ENCODE peak calls at places on chromosomes 1 and 21, in four cellular contexts. U, V, C and W are unnamed samples.

GRCh38 chr1:170194451-170194850 is 48.7 kb downstream of the NTMT2 start:
- DNase-seq in U (no peak), V (no peak), C (no peak), W (no peak)

GRCh38 chr1:37840711-37841110 is 18.7 kb downstream of the MTF1 start:
- DNase-seq in U (no peak), V (peak; percentile 24), C (no peak), W (no peak)

GRCh38 chr1:181179279-181179979 is 90.9 kb downstream of the IER5 start:
- DNase-seq in U (no peak), V (no peak), C (no peak), W (no peak)

GRCh38 chr1:244201750-244202149 is 150.7 kb downstream of the ZBTB18 start:
- DNase-seq in U (no peak), V (no peak), C (no peak), W (no peak)

GRCh38 chr1:196557797-196558196 is 50.4 kb downstream of the KCNT2 start:
- DNase-seq in U (no peak), V (peak; percentile 69), C (no peak), W (no peak)

GRCh38 chr21:36236052-36236730 is 79.6 kb downstream of the DOP1B start:
- DNase-seq in U (no peak), V (no peak), C (no peak), W (no peak)

GRCh38 chr1:77831976-77832695 is 52.7 kb downstream of the MIGA1 start:
- DNase-seq in U (no peak), V (peak; percentile 76), C (no peak), W (no peak)

GRCh38 chr1:7113136-7113535 is 327.9 kb downstream of the CAMTA1 start:
- DNase-seq in U (no peak), V (no peak), C (no peak), W (no peak)

GRCh38 chr21:35504277-35504676 is 455.2 kb upstream of the RUNX1 start:
- DNase-seq in U (no peak), V (peak; percentile 52), C (no peak), W (no peak)

GRCh38 chr1:112887599-112888303 is 68.2 kb downstream of the SLC16A1 start:
- DNase-seq in U (no peak), V (peak; percentile 31), C (no peak), W (no peak)

GRCh38 chr1:54278941-54279422 is 79.0 kb downstream of the MRPL37 start:
- DNase-seq in U (no peak), V (peak; percentile 76), C (no peak), W (no peak)

GRCh38 chr1:103514920-103515503 is 10.5 kb upstream of the RNPC3 start:
- DNase-seq in U (no peak), V (peak; percentile 70), C (no peak), W (peak; percentile 49)

GRCh38 chr1:183590225-183591191 is at the start of gene NCF2:
- DNase-seq in U (no peak), V (no peak), C (no peak), W (no peak)

GRCh38 chr1:215146252-215146975 is 63.9 kb downstream of the KCNK2 start:
- DNase-seq in U (no peak), V (peak; percentile 56), C (no peak), W (peak; percentile 32)

GRCh38 chr1:1144122-1144842 is 28.4 kb upstream of the C1orf159 start:
- DNase-seq in U (peak; percentile 81), V (no peak), C (no peak), W (peak; percentile 2)

GRCh38 chr1:189662190-189662589 is 815.5 kb downstream of the BRINP3 start:
- DNase-seq in U (no peak), V (no peak), C (no peak), W (no peak)

GRCh38 chr1:24157921-24158481 is 15.1 kb upstream of the IL22RA1 start:
- DNase-seq in U (no peak), V (peak; percentile 17), C (no peak), W (no peak)

GRCh38 chr1:8595919-8596318 is 221.5 kb downstream of the RERE start:
- DNase-seq in U (no peak), V (no peak), C (no peak), W (no peak)

GRCh38 chr1:206575894-206576737 is 36.1 kb downstream of the EIF2D start:
- DNase-seq in U (no peak), V (no peak), C (no peak), W (no peak)

GRCh38 chr1:230643887-230644286 is 1.6 kb downstream of the COG2 start:
- DNase-seq in U (no peak), V (peak; percentile 25), C (no peak), W (no peak)

GRCh38 chr1:221940631-221941030 is 198.7 kb upstream of the DUSP10 start:
- DNase-seq in U (no peak), V (no peak), C (no peak), W (no peak)

GRCh38 chr1:10143961-10144485 is 66.3 kb upstream of the KIF1B start:
- DNase-seq in U (no peak), V (no peak), C (no peak), W (no peak)

GRCh38 chr1:230823835-230824485 is 44.4 kb downstream of the C1orf198 start:
- DNase-seq in U (no peak), V (no peak), C (peak; percentile 47), W (no peak)

GRCh38 chr1:243587285-243587684 is 262.8 kb downstream of the AKT3 start:
- DNase-seq in U (no peak), V (no peak), C (no peak), W (no peak)

GRCh38 chr1:9653783-9654517 is 2.4 kb downstream of the PIK3CD start:
- DNase-seq in U (no peak), V (no peak), C (no peak), W (no peak)

GRCh38 chr1:158962983-158963382 is 31.6 kb downstream of the PYHIN1 start:
- DNase-seq in U (no peak), V (no peak), C (no peak), W (no peak)

GRCh38 chr1:174740248-174740990 is 259.3 kb upstream of the CACYBP start:
- DNase-seq in U (no peak), V (peak; percentile 62), C (no peak), W (no peak)

GRCh38 chr1:9960705-9961562 is 17.7 kb downstream of the NMNAT1 start:
- DNase-seq in U (no peak), V (peak; percentile 2), C (no peak), W (no peak)

GRCh38 chr1:211541715-211542477 is 37.1 kb downstream of the SLC30A1 start:
- DNase-seq in U (no peak), V (peak; percentile 44), C (no peak), W (no peak)

GRCh38 chr1:16378443-16378842 is 11.4 kb downstream of the SZRD1 start:
- DNase-seq in U (no peak), V (no peak), C (no peak), W (no peak)

GRCh38 chr1:16376971-16377370 is 9.9 kb downstream of the SZRD1 start:
- DNase-seq in U (no peak), V (no peak), C (no peak), W (no peak)

GRCh38 chr1:16385659-16386453 is 18.8 kb downstream of the SZRD1 start:
- DNase-seq in U (no peak), V (no peak), C (no peak), W (no peak)

GRCh38 chr1:16383917-16384316 is 16.9 kb downstream of the SZRD1 start:
- DNase-seq in U (no peak), V (no peak), C (no peak), W (no peak)

DNA sequence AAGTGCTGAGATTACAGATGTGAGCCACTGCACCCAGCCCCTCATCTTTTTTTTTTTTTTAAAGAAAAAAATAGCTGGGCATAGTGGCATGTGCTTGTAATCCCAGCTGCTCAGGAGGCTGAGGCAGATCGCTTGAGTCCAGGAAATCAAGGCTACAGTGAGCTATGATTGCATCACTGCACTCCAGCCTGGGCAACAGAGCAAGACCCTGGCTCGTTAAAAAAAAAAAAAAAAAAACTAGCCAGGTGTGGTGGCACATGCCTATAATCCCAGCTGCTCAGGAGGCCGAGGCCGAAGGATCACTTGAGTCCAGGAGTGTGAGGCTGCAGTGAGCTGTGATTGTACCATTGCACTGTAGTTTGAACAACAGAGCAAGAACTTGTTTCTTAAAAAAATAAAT is 13.8 kb downstream of the SZRD1 start:
- DNase-seq in U (no peak), V (no peak), C (no peak), W (no peak)
- H3K4me1 ChIP-seq in U (peaks cover 28% of the 10 kb centered on the region), V (peaks cover 12% of the 10 kb centered on the region), C (peaks cover 29% of the 10 kb centered on the region), W (peaks cover 5% of the 10 kb centered on the region)

DNA sequence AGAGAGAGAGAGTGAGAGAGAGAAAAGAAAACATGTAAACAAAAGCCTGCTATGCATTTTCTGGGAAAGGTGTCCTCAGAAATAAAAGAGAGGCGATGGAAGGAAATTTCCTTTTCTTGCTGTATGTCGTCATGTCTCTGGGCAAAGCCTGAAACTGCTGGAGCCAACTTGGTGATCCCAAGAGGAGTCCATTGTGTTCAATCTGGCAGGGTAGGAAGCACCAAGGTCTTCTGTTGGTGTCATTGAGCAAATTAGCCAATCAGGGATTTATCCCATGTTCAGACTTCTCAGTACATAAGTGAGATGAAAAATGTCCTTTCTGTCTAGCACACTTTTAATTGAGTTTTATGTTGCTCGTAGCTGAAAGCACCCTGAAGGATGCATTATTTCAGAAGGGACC is 260.0 kb upstream of the KAZN start:
- DNase-seq in U (no peak), V (no peak), C (no peak), W (no peak)
- H3K27me3 ChIP-seq in U (no peaks in the 10 kb centered on the region), V (no peaks in the 10 kb centered on the region), C (no peaks in the 10 kb centered on the region), W (no peaks in the 10 kb centered on the region)

GRCh38 chr1:160646711-160647328 is at the start of gene SLAMF1:
- DNase-seq in U (no peak), V (no peak), C (no peak), W (no peak)

GRCh38 chr1:160647329-160647720 is 481 bp upstream of the SLAMF1 start:
- DNase-seq in U (no peak), V (no peak), C (no peak), W (no peak)

GRCh38 chr1:160646192-160646591 is 652 bp downstream of the SLAMF1 start:
- DNase-seq in U (no peak), V (no peak), C (no peak), W (no peak)

GRCh38 chr1:160644399-160644798 is 2.4 kb downstream of the SLAMF1 start:
- DNase-seq in U (no peak), V (no peak), C (no peak), W (no peak)

DNA sequence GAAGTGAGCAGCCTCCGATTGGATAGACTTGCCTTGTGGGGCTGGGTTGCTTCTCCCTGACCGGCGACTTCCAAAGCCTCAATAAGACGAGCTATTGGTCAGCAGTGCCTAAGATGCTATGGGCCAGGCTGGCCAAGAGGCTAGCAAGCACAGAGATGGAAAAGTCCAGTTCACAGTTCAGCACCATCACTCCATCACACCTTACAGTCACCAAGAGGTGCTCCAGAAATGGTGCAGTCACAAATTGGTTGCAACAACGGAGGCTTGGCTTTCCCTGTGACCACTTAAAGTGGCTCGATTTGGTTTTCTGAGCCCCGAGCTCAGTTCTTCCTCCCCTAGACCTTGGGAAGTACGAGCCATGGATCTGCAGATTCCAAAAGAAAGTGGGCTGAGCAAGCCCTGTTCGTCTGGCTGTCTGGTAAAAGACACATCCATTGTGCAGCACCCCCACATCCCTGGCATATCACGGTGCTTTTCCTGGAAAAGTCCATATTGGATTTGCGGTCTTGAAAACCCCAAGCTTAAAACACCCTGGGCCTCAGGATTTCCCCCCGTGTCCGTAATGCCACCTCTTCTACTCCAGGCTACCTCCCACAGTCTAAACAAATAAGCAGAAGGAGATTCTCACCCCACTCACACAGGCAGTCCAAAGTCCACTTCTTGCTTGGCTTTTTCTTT is 1.3 kb downstream of the SLAMF1 start:
- DNase-seq in U (no peak), V (no peak), C (no peak), W (no peak)
- H3K4me3 ChIP-seq in U (peak overlapping the region; percentile 34), V (no peak overlapping the region), C (no peak overlapping the region), W (no peak overlapping the region)

GRCh38 chr1:81209471-81209870 is 591.3 kb upstream of the ADGRL2 start:
- DNase-seq in U (no peak), V (no peak), C (no peak), W (no peak)
- H3K4me1 ChIP-seq in U (no peaks in the 10 kb centered on the region), V (no peaks in the 10 kb centered on the region), C (no peaks in the 10 kb centered on the region), W (no peaks in the 10 kb centered on the region)